ENCODE peak calls at places on chromosomes 1 and 21, in eight cellular contexts. M is hepatocyte, O is astrocyte, Q is tibial nerve, V is adipocyte, L is Peyer's patch, E is lower lobe of right lung, U is adrenal gland. G is an unnamed sample.

GRCh38 chr1:86416343-86416742 is 7.6 kb upstream of the CLCA2 start:
- DNase-seq in M (peak; percentile 20), O (no peak), Q (no peak), V (no peak), L (peak; percentile 89), E (no peak), U (no peak), G (peak; percentile 74)

GRCh38 chr1:8555582-8555981 is 237.7 kb downstream of the SLC45A1 start:
- DNase-seq in M (no peak), O (no peak), Q (no peak), V (no peak), L (no peak), E (no peak), U (no peak), G (no peak)

GRCh38 chr1:150995896-150996295 is 10.8 kb downstream of the MINDY1 start:
- DNase-seq in M (peak; percentile 45), O (no peak), Q (peak; percentile 67), V (peak; percentile 73), L (peak; percentile 59), E (no peak), U (peak; percentile 79), G (no peak)

GRCh38 chr1:15344800-15345710 is 64.6 kb upstream of the EFHD2 start:
- DNase-seq in M (no peak), O (no peak), Q (no peak), V (no peak), L (no peak), E (peak; percentile 59), U (no peak), G (no peak)

GRCh38 chr1:201331166-201331565 is 46.3 kb downstream of the TNNT2 start:
- DNase-seq in M (no peak), O (no peak), Q (no peak), V (no peak), L (no peak), E (peak; percentile 28), U (no peak), G (no peak)

GRCh38 chr1:234778215-234779159 is 168.5 kb upstream of the IRF2BP2 start:
- DNase-seq in M (peak; percentile 33), O (no peak), Q (no peak), V (no peak), L (no peak), E (peak; percentile 68), U (no peak), G (no peak)

GRCh38 chr1:116720406-116721071 is 33.7 kb upstream of the CD2 start:
- DNase-seq in M (no peak), O (no peak), Q (no peak), V (no peak), L (no peak), E (no peak), U (no peak), G (no peak)

GRCh38 chr1:33286451-33287185 is 30.3 kb downstream of the ZNF362 start:
- DNase-seq in M (no peak), O (no peak), Q (no peak), V (peak; percentile 48), L (peak; percentile 26), E (no peak), U (no peak), G (no peak)

GRCh38 chr1:93738075-93738622 is 56.5 kb upstream of the BCAR3 start:
- DNase-seq in M (no peak), O (peak; percentile 95), Q (no peak), V (peak; percentile 70), L (no peak), E (no peak), U (no peak), G (no peak)

GRCh38 chr21:46145159-46145839 is 10.1 kb downstream of the FTCD start:
- DNase-seq in M (no peak), O (no peak), Q (no peak), V (no peak), L (no peak), E (no peak), U (no peak), G (no peak)

GRCh38 chr1:55257958-55258357 is 42.8 kb upstream of the USP24 start:
- DNase-seq in M (no peak), O (no peak), Q (no peak), V (no peak), L (peak; percentile 86), E (no peak), U (no peak), G (no peak)

GRCh38 chr1:15180945-15181523 is 27.5 kb downstream of the TMEM51 start:
- DNase-seq in M (no peak), O (no peak), Q (no peak), V (no peak), L (peak; percentile 84), E (no peak), U (no peak), G (peak; percentile 65)

GRCh38 chr1:225347123-225347683 is 80.6 kb downstream of the LBR start:
- DNase-seq in M (no peak), O (no peak), Q (no peak), V (no peak), L (no peak), E (no peak), U (no peak), G (no peak)

GRCh38 chr1:16173447-16174260 is 17.8 kb upstream of the EPHA2 start:
- DNase-seq in M (peak; percentile 91), O (peak; percentile 77), Q (no peak), V (peak; percentile 81), L (peak; percentile 88), E (peak; percentile 86), U (peak; percentile 79), G (peak; percentile 88)

GRCh38 chr1:230048922-230049321 is 18.1 kb upstream of the GALNT2 start:
- DNase-seq in M (no peak), O (no peak), Q (no peak), V (no peak), L (no peak), E (no peak), U (no peak), G (no peak)

DNA sequence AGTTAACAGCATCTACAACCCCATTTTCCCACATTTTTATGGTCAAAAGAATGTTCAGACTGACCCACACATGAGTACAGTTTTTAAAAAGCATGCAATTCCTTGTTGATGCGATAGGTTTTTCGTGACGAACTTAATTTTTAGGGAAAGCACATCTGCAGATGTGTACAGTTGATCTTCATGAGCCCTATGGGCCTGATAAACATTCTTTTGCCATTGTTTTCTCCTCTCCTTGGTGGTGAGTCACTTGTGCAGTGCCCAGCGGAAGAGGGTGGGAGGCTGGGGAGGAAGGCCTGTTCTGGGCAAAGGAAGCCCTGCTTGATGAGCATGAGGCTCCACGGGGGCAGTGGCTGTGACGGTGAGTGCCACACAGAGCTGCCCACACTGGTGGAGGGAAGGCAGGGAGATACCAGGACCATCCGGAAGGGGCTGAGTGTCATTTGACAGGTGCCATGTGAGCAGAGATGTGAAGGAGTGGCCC is 5.3 kb downstream of the ARF1 start:
- DNase-seq in M (no peak), O (peak; percentile 74), Q (no peak), V (peak; percentile 79), L (no peak), E (peak; percentile 53), U (no peak), G (no peak)
- H3K4me3 ChIP-seq in M (no peak overlapping the region), O (peak overlapping the region; percentile 6), Q (no peak overlapping the region), V (peak overlapping the region; percentile 45), L (peak overlapping the region; percentile 8), E (peak overlapping the region; percentile 1), U (no peak overlapping the region), G (no peak overlapping the region)

GRCh38 chr21:8990326-8991087 is 1530.9 kb upstream of the TPTE start:
- DNase-seq in M (no peak), O (peak; percentile 58), Q (no peak), V (no peak), L (no peak), E (no peak), U (no peak), G (no peak)
- H3K9me3 ChIP-seq in M (peaks cover 24% of the 10 kb centered on the region), O (peaks cover 31% of the 10 kb centered on the region), Q (no peaks in the 10 kb centered on the region), V (no peaks in the 10 kb centered on the region), L (no peaks in the 10 kb centered on the region), E (no peaks in the 10 kb centered on the region), U (no peaks in the 10 kb centered on the region), G (no peaks in the 10 kb centered on the region)

DNA sequence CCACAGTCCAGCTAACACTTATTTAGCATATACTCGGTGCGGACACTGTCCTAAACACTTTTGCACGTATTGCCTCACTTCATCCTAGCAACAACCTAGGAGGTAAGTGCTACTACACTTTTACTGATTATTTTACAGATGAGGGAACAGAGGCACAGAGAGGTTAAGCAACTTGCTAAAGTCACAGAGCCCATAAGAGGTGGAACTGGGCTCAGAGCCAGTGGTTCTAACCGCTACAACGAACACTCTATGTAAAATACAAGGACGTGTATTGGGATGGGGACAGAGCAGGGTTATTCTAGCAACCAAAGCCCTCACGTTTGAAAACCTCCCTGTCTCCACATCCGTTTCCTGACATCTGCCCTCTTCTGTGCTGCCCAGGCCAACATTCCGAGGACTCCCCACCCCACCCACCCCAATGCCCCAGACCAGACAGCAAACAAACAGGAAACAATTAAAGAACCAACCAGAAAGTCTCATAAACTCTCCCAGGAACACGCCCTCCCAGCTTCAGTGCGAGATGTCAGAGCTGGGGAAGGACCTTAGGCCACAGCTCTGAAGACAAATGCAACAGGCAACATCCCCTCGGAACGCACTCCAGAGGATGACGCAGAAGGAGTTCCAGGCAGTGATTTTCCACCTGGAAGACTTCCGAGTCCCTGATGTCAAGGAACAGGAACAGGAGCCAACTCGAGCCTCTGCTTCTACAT is 41.1 kb downstream of the GLIS1 start:
- DNase-seq in M (no peak), O (no peak), Q (peak; percentile 18), V (no peak), L (no peak), E (no peak), U (peak; percentile 73), G (no peak)
- H3K27me3 ChIP-seq in M (no peaks in the 10 kb centered on the region), O (no peaks in the 10 kb centered on the region), Q (no peaks in the 10 kb centered on the region), V (peaks cover 5% of the 10 kb centered on the region), L (no peaks in the 10 kb centered on the region), E (no peaks in the 10 kb centered on the region), U (no peaks in the 10 kb centered on the region), G (no peaks in the 10 kb centered on the region)

DNA sequence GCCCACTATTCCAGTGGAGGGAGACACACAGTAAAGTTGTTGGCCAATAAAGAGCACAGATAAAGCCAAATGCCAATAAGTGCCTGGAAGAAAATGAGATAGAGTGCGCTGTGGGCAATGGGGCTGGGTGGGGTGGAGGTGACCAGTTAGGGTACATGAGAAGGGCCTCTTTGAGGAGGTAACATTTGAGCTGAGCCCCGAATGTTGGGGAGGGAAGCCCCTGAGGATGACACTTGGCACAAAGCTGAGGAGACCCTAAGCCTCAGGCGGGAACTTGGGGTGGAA is 979 bp downstream of the S100A9 start:
- DNase-seq in M (no peak), O (no peak), Q (no peak), V (no peak), L (no peak), E (no peak), U (peak; percentile 20), G (peak; percentile 12)
- H3K4me3 ChIP-seq in M (no peak overlapping the region), O (no peak overlapping the region), Q (peak overlapping the region; percentile 9), V (no peak overlapping the region), L (no peak overlapping the region), E (peak overlapping the region; percentile 44), U (no peak overlapping the region), G (no peak overlapping the region)

GRCh38 chr1:152356736-152357135 is 3.1 kb downstream of the FLG2 start:
- DNase-seq in M (no peak), O (no peak), Q (no peak), V (no peak), L (no peak), E (no peak), U (no peak), G (no peak)
- H3K9me3 ChIP-seq in M (no peaks in the 10 kb centered on the region), O (peaks cover 16% of the 10 kb centered on the region), Q (no peaks in the 10 kb centered on the region), V (peaks cover 4% of the 10 kb centered on the region), L (no peaks in the 10 kb centered on the region), E (no peaks in the 10 kb centered on the region), U (no peaks in the 10 kb centered on the region), G (no peaks in the 10 kb centered on the region)